ENCODE peak calls at places on chromosome 17, in nine cellular contexts. X is prostate gland; Z is esophagus squamous epithelium; Y is effector memory CD4-positive, alpha-beta T cell; W is HFF-Myc; E is BJ; Q is CD4-positive, alpha-beta memory T cell; P is GM12865; I is epithelial cell of esophagus. V is an unnamed sample.

GRCh38 chr17:44115585-44116415 is 7.6 kb downstream of the HDAC5 start:
- DNase-seq in X (no peak), Y (no peak), Q (no peak), I (peak; percentile 38), P (peak; percentile 43), Z (no peak), E (no peak), W (no peak), V (no peak)

GRCh38 chr17:43434902-43435319 is 36.1 kb downstream of the ARL4D start:
- DNase-seq in W (no peak), P (no peak), I (peak; percentile 58), Q (no peak), Y (no peak), E (no peak), X (no peak), Z (no peak), V (no peak)

GRCh38 chr17:37373530-37374159 is 2.1 kb upstream of the C17orf78 start:
- DNase-seq in Y (peak; percentile 23), W (peak; percentile 75), I (peak; percentile 89), Z (no peak), P (peak; percentile 90), E (no peak), X (peak; percentile 80), Q (peak; percentile 65), V (peak; percentile 82)

GRCh38 chr17:47821424-47822379 is at the start of gene OSBPL7:
- DNase-seq in I (peak; percentile 81), X (peak; percentile 61), Y (peak; percentile 69), W (peak; percentile 54), E (peak; percentile 38), Q (peak; percentile 88), P (peak; percentile 85), Z (peak; percentile 33), V (peak; percentile 79)

GRCh38 chr17:1480747-1481465 is 11.6 kb downstream of the MYO1C start:
- DNase-seq in Y (no peak), X (no peak), E (no peak), W (no peak), I (no peak), Q (no peak), P (no peak), Z (no peak), V (no peak)

GRCh38 chr17:20926532-20926931 is 116.3 kb downstream of the USP22 start:
- DNase-seq in W (no peak), I (no peak), Z (no peak), X (no peak), E (no peak), Y (no peak), P (no peak), Q (no peak), V (no peak)

GRCh38 chr17:21041753-21042433 is 918 bp downstream of the USP22 start:
- DNase-seq in Y (peak; percentile 41), W (peak; percentile 48), Q (peak; percentile 71), X (peak; percentile 82), Z (peak; percentile 25), E (no peak), I (peak; percentile 74), P (peak; percentile 86), V (peak; percentile 65)

GRCh38 chr17:36105718-36106117 is 2.1 kb downstream of the CCL4 start:
- DNase-seq in W (no peak), P (no peak), I (no peak), Z (no peak), E (no peak), Q (no peak), Y (no peak), X (no peak), V (no peak)

GRCh38 chr17:80477647-80478478 is 1.5 kb upstream of the NPTX1 start:
- DNase-seq in P (no peak), Q (peak; percentile 31), Y (no peak), W (no peak), X (no peak), E (no peak), Z (no peak), I (peak; percentile 53), V (no peak)

GRCh38 chr17:63116967-63117366 is 150.9 kb downstream of the TANC2 start:
- DNase-seq in I (peak; percentile 90), Z (no peak), Y (no peak), W (no peak), Q (no peak), P (no peak), E (no peak), X (peak; percentile 5), V (no peak)

GRCh38 chr17:75821552-75821951 is 22.7 kb downstream of the UNC13D start:
- DNase-seq in I (no peak), Z (no peak), Y (no peak), Q (no peak), X (no peak), E (no peak), P (no peak), W (no peak), V (no peak)

GRCh38 chr17:1122681-1123396 is 56.9 kb downstream of the ABR start:
- DNase-seq in W (no peak), I (peak; percentile 63), E (no peak), Q (peak; percentile 73), P (peak; percentile 78), X (peak; percentile 72), Z (no peak), Y (peak; percentile 64), V (peak; percentile 51)

GRCh38 chr17:9170822-9171221 is 149.5 kb downstream of the NTN1 start:
- DNase-seq in W (no peak), I (no peak), X (no peak), Q (no peak), E (no peak), Z (no peak), P (no peak), Y (no peak), V (no peak)

GRCh38 chr17:32019228-32019627 is 12.0 kb downstream of the LRRC37B start:
- DNase-seq in W (no peak), I (peak; percentile 45), Y (no peak), Q (no peak), E (no peak), Z (no peak), X (no peak), P (no peak), V (no peak)

GRCh38 chr17:31320231-31320630 is 1.2 kb downstream of the EVI2A start:
- DNase-seq in X (no peak), Q (no peak), Y (no peak), P (peak; percentile 30), Z (no peak), E (no peak), W (no peak), I (no peak), V (peak; percentile 28)

GRCh38 chr17:80163315-80163714 is 6.5 kb upstream of the CARD14 start:
- DNase-seq in P (no peak), W (no peak), X (no peak), E (no peak), I (no peak), Z (no peak), Q (no peak), Y (no peak), V (no peak)

GRCh38 chr17:57502696-57503307 is 242.3 kb downstream of the CCDC182 start:
- DNase-seq in P (no peak), X (no peak), W (no peak), Y (no peak), Z (no peak), I (peak; percentile 55), Q (no peak), E (no peak), V (no peak)

GRCh38 chr17:61385091-61385868 is 14.4 kb upstream of the TBX2 start:
- DNase-seq in X (no peak), P (no peak), Z (no peak), Q (no peak), Y (no peak), I (no peak), E (no peak), W (no peak), V (no peak)

GRCh38 chr17:30788918-30789317 is 35.6 kb downstream of the CRLF3 start:
- DNase-seq in Y (no peak), E (peak; percentile 26), W (no peak), X (no peak), Z (no peak), I (no peak), P (no peak), Q (no peak), V (no peak)

GRCh38 chr17:5699789-5700188 is 115.5 kb upstream of the NLRP1 start:
- DNase-seq in W (no peak), X (no peak), E (no peak), P (no peak), Y (no peak), Z (no peak), I (no peak), Q (no peak), V (no peak)

GRCh38 chr17:5701371-5701770 is 117.1 kb upstream of the NLRP1 start:
- DNase-seq in Y (no peak), I (no peak), Z (no peak), W (no peak), P (no peak), Q (no peak), E (no peak), X (no peak), V (no peak)

GRCh38 chr17:5702951-5703510 is 118.7 kb upstream of the NLRP1 start:
- DNase-seq in E (no peak), P (no peak), Q (no peak), I (no peak), Y (no peak), W (no peak), X (no peak), Z (no peak), V (no peak)

GRCh38 chr17:5698959-5699358 is 114.7 kb upstream of the NLRP1 start:
- DNase-seq in W (no peak), P (no peak), Z (no peak), E (no peak), Y (no peak), X (no peak), I (no peak), Q (no peak), V (no peak)

GRCh38 chr17:5700791-5701190 is 116.5 kb upstream of the NLRP1 start:
- DNase-seq in W (no peak), Z (no peak), Y (no peak), X (no peak), Q (no peak), P (no peak), E (no peak), I (no peak), V (no peak)
- H3K4me3 ChIP-seq in W (no peak overlapping the region), Z (no peak overlapping the region), Y (no peak overlapping the region), X (no peak overlapping the region), Q (no peak overlapping the region), P (no peak overlapping the region), E (no peak overlapping the region), I (no peak overlapping the region), V (no peak overlapping the region)

GRCh38 chr17:40224707-40225092 is 5.6 kb downstream of the WIPF2 start:
- DNase-seq in Z (no peak), Q (no peak), P (no peak), I (peak; percentile 10), E (no peak), Y (no peak), W (no peak), X (no peak), V (no peak)
- H3K4me3 ChIP-seq in Z (peak overlapping the region; percentile 33), Q (no peak overlapping the region), P (no peak overlapping the region), I (no peak overlapping the region), E (no peak overlapping the region), Y (no peak overlapping the region), W (no peak overlapping the region), X (no peak overlapping the region), V (no peak overlapping the region)

GRCh38 chr17:58527949-58528348 is 13.5 kb upstream of the MTMR4 start:
- DNase-seq in Y (no peak), P (no peak), Q (no peak), W (no peak), E (no peak), Z (no peak), I (no peak), X (no peak), V (no peak)
- H3K4me3 ChIP-seq in Y (no peak overlapping the region), P (no peak overlapping the region), Q (no peak overlapping the region), W (no peak overlapping the region), E (no peak overlapping the region), Z (no peak overlapping the region), I (no peak overlapping the region), X (no peak overlapping the region), V (no peak overlapping the region)

GRCh38 chr17:4562000-4562969 is 1.9 kb upstream of the GGT6 start:
- DNase-seq in P (no peak), I (no peak), E (no peak), Q (no peak), W (no peak), X (no peak), Z (no peak), Y (no peak), V (no peak)
- H3K4me3 ChIP-seq in P (peak overlapping the region; percentile 28), I (no peak overlapping the region), E (no peak overlapping the region), Q (no peak overlapping the region), W (no peak overlapping the region), X (no peak overlapping the region), Z (no peak overlapping the region), Y (no peak overlapping the region), V (no peak overlapping the region)

V was measured in Jurkat, Clone E6-1.